ENCODE peak calls at places on chromosomes 2 and 18, in nine cellular contexts. Y is GM23248, K is GM23338, P is hepatocyte, L is HCT116, F is neural progenitor cell, H is SK-N-SH, T is PC-3, I is MM.1S. V is an unnamed sample.

GRCh38 chr2:171160119-171160629 is 519 bp downstream of the TLK1 start:
- DNase-seq in P (peak; percentile 83), L (peak; percentile 21), I (peak; percentile 44), Y (peak; percentile 86), F (peak; percentile 82), H (peak; percentile 81), T (peak; percentile 48), K (peak; percentile 72), V (peak; percentile 75)

GRCh38 chr2:159226059-159226461 is 60.4 kb downstream of the WDSUB1 start:
- DNase-seq in H (no peak), L (peak; percentile 29), K (no peak), T (peak; percentile 47), P (no peak), Y (peak; percentile 85), F (no peak), I (peak; percentile 64), V (no peak)

GRCh38 chr2:212863185-212863588 is 288.2 kb downstream of the IKZF2 start:
- DNase-seq in I (peak; percentile 42), Y (peak; percentile 27), T (peak; percentile 64), F (peak; percentile 71), L (peak; percentile 47), P (peak; percentile 18), H (peak; percentile 6), K (peak; percentile 81), V (peak; percentile 84)

GRCh38 chr2:40178971-40179370 is 272.9 kb downstream of the SLC8A1 start:
- DNase-seq in Y (peak; percentile 43), L (no peak), P (no peak), I (peak; percentile 86), F (no peak), K (no peak), H (no peak), T (peak; percentile 33), V (peak; percentile 83)

GRCh38 chr2:174263989-174264388 is 15.7 kb upstream of the OLA1 start:
- DNase-seq in Y (peak; percentile 80), I (no peak), H (no peak), K (no peak), P (peak; percentile 19), F (no peak), T (peak; percentile 91), L (peak; percentile 90), V (no peak)

GRCh38 chr2:180122874-180123273 is 115.8 kb upstream of the CWC22 start:
- DNase-seq in F (no peak), L (no peak), K (no peak), H (no peak), T (peak; percentile 13), Y (peak; percentile 69), I (no peak), P (no peak), V (no peak)

GRCh38 chr18:79945118-79946042 is 6.1 kb downstream of the SLC66A2 start:
- DNase-seq in T (no peak), L (no peak), K (no peak), F (no peak), Y (no peak), I (no peak), P (no peak), H (no peak), V (no peak)

GRCh38 chr2:100321881-100322820 is at the start of gene LONRF2:
- DNase-seq in L (no peak), T (peak; percentile 22), K (peak; percentile 62), P (peak; percentile 58), I (no peak), F (peak; percentile 67), Y (peak; percentile 40), H (peak; percentile 81), V (no peak)

GRCh38 chr2:99662761-99663341 is 173.0 kb upstream of the REV1 start:
- DNase-seq in Y (peak; percentile 94), I (no peak), P (peak; percentile 62), H (no peak), L (no peak), K (no peak), T (peak; percentile 84), F (no peak), V (no peak)

GRCh38 chr2:20509766-20510490 is 63.1 kb downstream of the RHOB start:
- DNase-seq in K (peak; percentile 64), I (peak; percentile 85), P (peak; percentile 82), F (peak; percentile 87), L (peak; percentile 62), T (no peak), Y (peak; percentile 53), H (no peak), V (no peak)

GRCh38 chr2:40371525-40372277 is 80.2 kb downstream of the SLC8A1 start:
- DNase-seq in K (peak; percentile 57), F (peak; percentile 69), I (no peak), L (no peak), Y (peak; percentile 91), T (peak; percentile 61), P (peak; percentile 41), H (peak; percentile 24), V (no peak)

GRCh38 chr2:230650585-230651137 is 62.0 kb upstream of the CAB39 start:
- DNase-seq in I (no peak), K (no peak), H (peak; percentile 67), L (no peak), P (no peak), Y (no peak), F (peak; percentile 46), T (no peak), V (no peak)

GRCh38 chr2:9178905-9179571 is 27.6 kb upstream of the ASAP2 start:
- DNase-seq in Y (peak; percentile 92), K (no peak), L (no peak), T (peak; percentile 92), F (no peak), H (no peak), I (peak; percentile 78), P (peak; percentile 66), V (peak; percentile 83)

DNA sequence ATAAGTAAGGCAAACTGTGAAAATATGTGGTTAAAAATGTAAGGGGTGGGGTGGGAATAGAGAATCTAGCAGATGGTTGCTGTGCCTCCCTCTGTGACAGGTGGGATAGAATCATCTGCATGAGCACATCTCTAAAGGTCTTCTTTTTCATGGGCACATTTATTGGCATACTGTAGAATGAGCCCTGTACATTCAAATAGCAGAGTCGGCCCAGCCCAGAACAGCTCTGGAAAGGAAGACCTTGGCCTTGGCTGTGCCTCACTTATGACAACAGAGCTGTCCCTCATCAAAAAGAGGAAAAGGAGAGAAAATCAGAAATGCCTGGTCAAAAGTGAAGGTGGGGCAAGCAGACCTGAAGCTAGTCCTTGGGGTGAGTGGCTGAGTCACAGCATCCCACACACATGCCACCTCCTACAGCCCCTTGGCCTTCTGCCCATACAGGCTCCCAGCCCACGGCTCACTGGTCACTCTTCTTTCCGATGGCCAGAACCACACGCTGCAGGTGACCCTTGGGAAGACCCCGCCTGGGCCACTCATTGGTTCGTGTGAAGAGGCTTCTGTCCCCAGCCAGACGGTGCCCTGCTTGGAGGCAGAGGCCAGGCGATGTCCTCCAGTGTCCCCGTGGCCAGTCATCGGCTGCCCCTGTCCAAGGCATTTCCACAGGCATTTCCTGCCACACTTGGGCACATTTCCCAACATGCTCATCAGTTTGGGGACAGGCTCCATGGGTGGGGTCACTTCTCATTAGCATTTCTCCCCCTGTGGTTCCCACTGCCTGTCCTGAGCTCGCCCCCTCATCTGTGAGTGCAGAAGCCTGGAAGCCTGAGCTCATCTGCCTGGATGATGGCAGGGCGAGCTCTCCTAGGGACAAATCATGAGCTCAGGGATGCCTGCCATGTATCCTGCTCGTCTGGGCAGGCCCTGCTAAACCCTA is 113.6 kb downstream of the MCFD2 start:
- DNase-seq in P (no peak), Y (peak; percentile 84), I (no peak), F (no peak), T (peak; percentile 33), H (no peak), K (no peak), L (no peak), V (no peak)
- TF ChIP-seq EZH2phosphoT487 in P (no peak), Y (peak; percentile 38), I (no peak), F (no peak), T (no peak), H (no peak), K (no peak), L (no peak), V (no peak)

GRCh38 chr2:73928995-73929394 is 2.3 kb downstream of the DGUOK start:
- DNase-seq in H (no peak), I (no peak), K (no peak), F (no peak), P (no peak), T (no peak), L (no peak), Y (no peak), V (no peak)
- H3K4me1 ChIP-seq in H (peaks cover 23% of the 10 kb centered on the region), I (peaks cover 5% of the 10 kb centered on the region), K (peaks cover 15% of the 10 kb centered on the region), F (peaks cover 14% of the 10 kb centered on the region), P (peaks cover 20% of the 10 kb centered on the region), T (peaks cover 39% of the 10 kb centered on the region), L (peaks cover 17% of the 10 kb centered on the region), Y (peaks cover 29% of the 10 kb centered on the region), V (peaks cover 40% of the 10 kb centered on the region)

GRCh38 chr2:237875234-237876055 is 16.0 kb downstream of the RAMP1 start:
- DNase-seq in K (no peak), L (no peak), H (no peak), F (no peak), I (no peak), T (no peak), Y (no peak), P (peak; percentile 3), V (no peak)

GRCh38 chr2:237876056-237876439 is 16.6 kb downstream of the RAMP1 start:
- DNase-seq in I (no peak), P (peak; percentile 3), Y (no peak), H (no peak), K (no peak), L (no peak), T (no peak), F (no peak), V (no peak)

GRCh38 chr2:237873382-237873781 is 14.0 kb downstream of the RAMP1 start:
- DNase-seq in P (peak; percentile 5), F (no peak), Y (no peak), L (no peak), I (no peak), T (no peak), H (no peak), K (no peak), V (no peak)

GRCh38 chr2:237873961-237874551 is 14.6 kb downstream of the RAMP1 start:
- DNase-seq in L (no peak), Y (no peak), H (no peak), P (peak; percentile 3), F (peak; percentile 38), I (no peak), T (no peak), K (no peak), V (no peak)

GRCh38 chr2:237874585-237875161 is 15.2 kb downstream of the RAMP1 start:
- DNase-seq in K (no peak), Y (peak; percentile 96), F (no peak), H (no peak), I (no peak), T (peak; percentile 90), P (peak; percentile 6), L (no peak), V (no peak)
- TF ChIP-seq EZH2phosphoT487 in K (no peak), Y (no peak), F (no peak), H (no peak), I (no peak), T (no peak), P (no peak), L (no peak), V (no peak)

GRCh38 chr2:102296449-102296848 is 14.9 kb upstream of the IL1RL1 start:
- DNase-seq in T (no peak), Y (no peak), P (no peak), K (no peak), F (no peak), H (no peak), I (no peak), L (no peak), V (no peak)
- H3K4me1 ChIP-seq in T (peaks cover 14% of the 10 kb centered on the region), Y (peaks cover 5% of the 10 kb centered on the region), P (no peaks in the 10 kb centered on the region), K (peaks cover 3% of the 10 kb centered on the region), F (no peaks in the 10 kb centered on the region), H (no peaks in the 10 kb centered on the region), I (no peaks in the 10 kb centered on the region), L (no peaks in the 10 kb centered on the region), V (no peaks in the 10 kb centered on the region)

GRCh38 chr2:115606350-115606749 is 1163.9 kb downstream of the DPP10 start:
- DNase-seq in T (no peak), K (no peak), H (no peak), Y (no peak), I (no peak), P (no peak), L (no peak), F (no peak), V (no peak)

GRCh38 chr2:115603285-115603684 is 1160.8 kb downstream of the DPP10 start:
- DNase-seq in I (no peak), H (no peak), K (peak; percentile 20), Y (no peak), P (no peak), L (no peak), T (no peak), F (no peak), V (no peak)
- TF ChIP-seq EZH2phosphoT487 in I (no peak), H (no peak), K (no peak), Y (no peak), P (no peak), L (no peak), T (no peak), F (no peak), V (no peak)